ENCODE peak calls at places on chromosome 3, in ten cellular contexts. P, N, B, E, M, W, J, S, L and A are unnamed samples.

GRCh38 chr3:20589275-20589674 is 403.3 kb upstream of the SGO1 start:
- DNase-seq in N (no peak), P (no peak), M (no peak), L (no peak), S (no peak), W (no peak), J (no peak), B (no peak), E (no peak), A (no peak)

GRCh38 chr3:125332504-125332903 is 42.6 kb downstream of the ZNF148 start:
- DNase-seq in M (no peak), E (peak), S (no peak), N (no peak), B (no peak), W (no peak), P (no peak), J (no peak), L (no peak), A (no peak)

GRCh38 chr3:52880474-52880873 is 16.9 kb downstream of the STIMATE start:
- DNase-seq in S (no peak), E (no peak), W (no peak), N (no peak), J (no peak), L (no peak), B (no peak), M (no peak), P (no peak), A (no peak)

GRCh38 chr3:28349397-28350000 is 875 bp upstream of the AZI2 start:
- DNase-seq in S (no peak), J (no peak), W (peak), B (peak), L (no peak), M (no peak), E (no peak), P (no peak), N (no peak), A (no peak)

GRCh38 chr3:38149701-38150100 is 11.2 kb downstream of the MYD88 start:
- DNase-seq in L (no peak), J (no peak), E (no peak), W (no peak), N (no peak), B (no peak), S (no peak), M (no peak), P (no peak), A (no peak)

GRCh38 chr3:38345879-38346583 is 554 bp upstream of the XYLB start:
- DNase-seq in P (no peak), E (peak), S (no peak), M (no peak), L (no peak), N (no peak), J (no peak), B (no peak), W (no peak), A (no peak)

GRCh38 chr3:195060217-195060481 is 210.8 kb downstream of the XXYLT1 start:
- DNase-seq in N (no peak), B (no peak), J (no peak), M (no peak), P (no peak), L (no peak), W (no peak), E (no peak), S (no peak), A (no peak)

GRCh38 chr3:89851974-89852621 is 744.7 kb downstream of the EPHA3 start:
- DNase-seq in L (no peak), E (peak), M (peak), P (no peak), N (no peak), W (no peak), B (peak), J (no peak), S (no peak), A (peak)

GRCh38 chr3:189076459-189076858 is 95.3 kb upstream of the TPRG1 start:
- DNase-seq in W (no peak), P (no peak), B (no peak), E (no peak), L (no peak), N (no peak), M (no peak), J (no peak), S (no peak), A (no peak)

GRCh38 chr3:129461022-129461421 is 21.0 kb downstream of the IFT122 start:
- DNase-seq in P (peak), S (no peak), N (no peak), L (no peak), J (no peak), B (peak), M (no peak), E (no peak), W (no peak), A (no peak)

GRCh38 chr3:134350861-134351311 is 23.4 kb downstream of the AMOTL2 start:
- DNase-seq in S (no peak), W (no peak), L (no peak), J (no peak), E (peak), B (no peak), P (peak), N (no peak), M (no peak), A (no peak)

GRCh38 chr3:51937014-51937413 is 4.7 kb downstream of the RRP9 start:
- DNase-seq in J (no peak), W (no peak), L (no peak), M (no peak), N (no peak), S (no peak), B (peak), E (no peak), P (peak), A (no peak)

GRCh38 chr3:127590282-127590592 is 296 bp downstream of the TPRA1 start:
- DNase-seq in N (peak), L (no peak), J (no peak), S (no peak), W (no peak), P (no peak), E (no peak), B (peak), M (no peak), A (peak)

GRCh38 chr3:166663194-166663593 is 716.9 kb downstream of the ZBBX start:
- DNase-seq in N (no peak), L (no peak), P (no peak), J (no peak), B (peak), E (peak), W (no peak), S (no peak), M (no peak), A (no peak)

GRCh38 chr3:177195242-177195940 is 1.9 kb downstream of the TBL1XR1 start:
- DNase-seq in L (peak), W (no peak), S (no peak), P (no peak), E (peak), J (no peak), B (no peak), N (peak), M (no peak), A (no peak)